ENCODE peak calls at places on chromosomes 5 and 9, in four cellular contexts. E is neuronal stem cell, N is GM12878, F is fibroblast of lung. O is an unnamed sample.

GRCh38 chr5:40410939-40411635 is 268.6 kb upstream of the PTGER4 start:
- DNase-seq in F (peak; percentile 83), N (no peak), E (no peak), O (no peak)

GRCh38 chr5:16465544-16466432 is at the start of gene ZNF622:
- DNase-seq in F (peak; percentile 88), E (peak; percentile 81), N (peak; percentile 68), O (peak; percentile 95)

GRCh38 chr5:176813587-176814312 is 3.4 kb downstream of the UNC5A start:
- DNase-seq in F (no peak), N (no peak), E (no peak), O (no peak)

GRCh38 chr5:122756263-122756911 is 18.5 kb upstream of the SNX2 start:
- DNase-seq in E (no peak), N (no peak), F (peak; percentile 89), O (peak; percentile 82)

GRCh38 chr5:170269579-170269978 is 28.0 kb downstream of the LCP2 start:
- DNase-seq in E (no peak), F (no peak), N (no peak), O (no peak)

GRCh38 chr9:106284300-106284699 is 578.7 kb upstream of the ZNF462 start:
- DNase-seq in E (no peak), N (no peak), F (no peak), O (no peak)

GRCh38 chr5:9108156-9108555 is 437.7 kb downstream of the SEMA5A start:
- DNase-seq in E (no peak), F (peak; percentile 56), N (no peak), O (no peak)

GRCh38 chr9:20618361-20618799 is 3.9 kb downstream of the MLLT3 start:
- DNase-seq in F (peak; percentile 84), N (no peak), E (no peak), O (peak; percentile 80)

GRCh38 chr5:134465856-134466240 is 54.2 kb upstream of the CDKN2AIPNL start:
- DNase-seq in N (no peak), F (peak; percentile 96), E (peak; percentile 60), O (peak; percentile 98)

GRCh38 chr5:133539818-133540217 is 72.5 kb downstream of the FSTL4 start:
- DNase-seq in F (no peak), E (no peak), N (no peak), O (no peak)

GRCh38 chr5:126461838-126462237 is 38.6 kb downstream of the GRAMD2B start:
- DNase-seq in E (no peak), N (no peak), F (no peak), O (no peak)

GRCh38 chr9:127087836-127088235 is 34.6 kb downstream of the ANGPTL2 start:
- DNase-seq in E (no peak), F (no peak), N (no peak), O (no peak)

GRCh38 chr9:123267481-123268239 is 726 bp downstream of the STRBP start:
- DNase-seq in N (no peak), F (no peak), E (no peak), O (peak; percentile 59)

GRCh38 chr9:119148855-119149254 is 220.4 kb downstream of the BRINP1 start:
- DNase-seq in N (no peak), E (no peak), F (no peak), O (no peak)

GRCh38 chr5:74643160-74643562 is 2.6 kb upstream of the ENC1 start:
- DNase-seq in E (no peak), F (peak; percentile 91), N (no peak), O (peak; percentile 85)

GRCh38 chr5:140965905-140966292 is 377 bp upstream of the PCDHAC2 start:
- DNase-seq in F (no peak), E (no peak), N (no peak), O (no peak)

GRCh38 chr9:6584881-6585597 is 60.5 kb downstream of the GLDC start:
- DNase-seq in E (no peak), N (no peak), F (peak; percentile 64), O (no peak)

DNA sequence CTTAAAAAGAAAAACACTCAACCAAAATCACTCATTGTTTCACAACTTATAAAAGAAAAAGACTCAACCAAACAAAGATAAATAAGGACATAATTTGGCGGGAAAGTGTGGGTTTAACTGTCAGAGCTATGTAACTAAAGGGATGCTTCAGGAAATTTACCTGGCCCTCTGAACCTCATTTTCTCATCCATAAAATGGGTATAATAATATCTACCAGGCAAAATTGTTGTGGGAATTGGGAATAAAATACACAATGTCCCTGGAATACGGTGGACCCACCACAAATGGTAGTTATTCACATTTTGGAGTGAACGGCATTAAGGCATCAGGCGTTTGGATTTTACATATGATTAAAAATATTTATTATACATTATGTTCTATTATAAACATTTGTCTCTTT is 228.5 kb upstream of the ANKRD55 start:
- DNase-seq in F (no peak), N (no peak), E (no peak), O (no peak)
- H3K4me1 ChIP-seq in F (peaks cover 4% of the 10 kb centered on the region), N (no peaks in the 10 kb centered on the region), E (peaks cover 6% of the 10 kb centered on the region), O (no peaks in the 10 kb centered on the region)

GRCh38 chr9:70444904-70445303 is 30.4 kb upstream of the KLF9 start:
- DNase-seq in F (peak; percentile 50), E (no peak), N (no peak), O (no peak)
- H3K4me3 ChIP-seq in F (no peak overlapping the region), E (no peak overlapping the region), N (no peak overlapping the region), O (no peak overlapping the region)

GRCh38 chr9:130913599-130914416 is 17.2 kb upstream of the QRFP start:
- DNase-seq in F (no peak), N (no peak), E (no peak), O (no peak)
- H2AFZ ChIP-seq in F (peak overlapping the region; percentile 46), N (no peak overlapping the region), E (peak overlapping the region; percentile 76), O (peak overlapping the region; percentile 67)

GRCh38 chr5:3099526-3099925 is 348.0 kb upstream of the IRX2 start:
- DNase-seq in F (no peak), E (no peak), N (no peak), O (no peak)
- H3K4me1 ChIP-seq in F (no peaks in the 10 kb centered on the region), E (peaks cover 29% of the 10 kb centered on the region), N (no peaks in the 10 kb centered on the region), O (no peaks in the 10 kb centered on the region)

GRCh38 chr9:88087906-88088305 is 50.4 kb downstream of the SPATA31C2 start:
- DNase-seq in F (no peak), N (no peak), E (no peak), O (peak; percentile 13)

GRCh38 chr9:88090151-88090581 is 48.1 kb downstream of the SPATA31C2 start:
- DNase-seq in E (no peak), F (peak; percentile 84), N (no peak), O (peak; percentile 56)

GRCh38 chr9:88092699-88093359 is 45.4 kb downstream of the SPATA31C2 start:
- DNase-seq in F (peak; percentile 87), N (no peak), E (no peak), O (peak; percentile 52)
- H3K4me3 ChIP-seq in F (peak overlapping the region; percentile 31), N (no peak overlapping the region), E (no peak overlapping the region), O (no peak overlapping the region)

GRCh38 chr5:27221410-27221809 is 183.0 kb upstream of the CDH9 start:
- DNase-seq in N (no peak), E (no peak), F (no peak), O (no peak)
- H2AFZ ChIP-seq in N (no peak overlapping the region), E (no peak overlapping the region), F (no peak overlapping the region), O (no peak overlapping the region)

GRCh38 chr5:83542839-83543238 is 71.3 kb downstream of the VCAN start:
- DNase-seq in N (no peak), E (no peak), F (no peak), O (no peak)

GRCh38 chr5:83538788-83539535 is 67.4 kb downstream of the VCAN start:
- DNase-seq in E (no peak), F (no peak), N (peak; percentile 19), O (no peak)

GRCh38 chr5:83543898-83544297 is 72.4 kb downstream of the VCAN start:
- DNase-seq in N (no peak), F (no peak), E (no peak), O (no peak)

GRCh38 chr5:83540105-83540504 is 68.6 kb downstream of the VCAN start:
- DNase-seq in F (no peak), E (no peak), N (no peak), O (no peak)

DNA sequence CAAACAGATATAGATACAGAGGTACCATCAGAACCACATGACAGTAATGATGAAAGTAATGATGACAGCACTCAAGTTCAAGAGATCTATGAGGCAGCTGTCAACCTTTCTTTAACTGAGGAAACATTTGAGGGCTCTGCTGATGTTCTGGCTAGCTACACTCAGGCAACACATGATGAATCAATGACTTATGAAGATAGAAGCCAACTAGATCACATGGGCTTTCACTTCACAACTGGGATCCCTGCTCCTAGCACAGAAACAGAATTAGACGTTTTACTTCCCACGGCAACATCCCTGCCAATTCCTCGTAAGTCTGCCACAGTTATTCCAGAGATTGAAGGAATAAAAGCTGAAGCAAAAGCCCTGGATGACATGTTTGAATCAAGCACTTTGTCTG is 69.2 kb downstream of the VCAN start:
- DNase-seq in E (no peak), N (no peak), F (no peak), O (no peak)
- H3K4me1 ChIP-seq in E (no peaks in the 10 kb centered on the region), N (no peaks in the 10 kb centered on the region), F (no peaks in the 10 kb centered on the region), O (no peaks in the 10 kb centered on the region)

GRCh38 chr9:89622933-89623861 is 18.4 kb downstream of the GADD45G start:
- DNase-seq in F (no peak), N (no peak), E (no peak), O (peak; percentile 58)
- H3K4me3 ChIP-seq in F (no peak overlapping the region), N (no peak overlapping the region), E (no peak overlapping the region), O (no peak overlapping the region)